ENCODE peak calls at places on chromosomes 4 and X, in four cellular contexts. R is Right ventricle myocardium superior, Z is M059J, P is Kasumi-1. Y is an unnamed sample.

GRCh38 chr4:153522800-153523089 is 56.6 kb downstream of the TMEM131L start:
- DNase-seq in R (no peak), Z (no peak), P (no peak), Y (no peak)

GRCh38 chrX:120380699-120381098 is 18.8 kb downstream of the ATP1B4 start:
- DNase-seq in R (no peak), Z (peak; percentile 58), P (peak; percentile 7), Y (peak; percentile 28)

GRCh38 chr4:178148106-178148505 is 705.9 kb upstream of the AGA start:
- DNase-seq in R (no peak), Z (no peak), P (no peak), Y (no peak)

GRCh38 chr4:184794470-184794869 is 31.3 kb downstream of the ACSL1 start:
- DNase-seq in R (no peak), Z (no peak), P (no peak), Y (no peak)

GRCh38 chr4:73518340-73518739 is 36.8 kb downstream of the AFM start:
- DNase-seq in R (no peak), Z (no peak), P (no peak), Y (no peak)

GRCh38 chr4:14446311-14446710 is 556.0 kb upstream of the CPEB2 start:
- DNase-seq in R (no peak), Z (peak; percentile 65), P (no peak), Y (peak; percentile 71)

GRCh38 chr4:74598611-74599325 is 153.8 kb downstream of the AREG start:
- DNase-seq in R (no peak), Z (no peak), P (no peak), Y (no peak)

GRCh38 chrX:14616301-14616700 is 87.0 kb downstream of the GLRA2 start:
- DNase-seq in R (no peak), Z (no peak), P (no peak), Y (no peak)

GRCh38 chrX:24661292-24661691 is 14.1 kb upstream of the PCYT1B start:
- DNase-seq in R (no peak), Z (no peak), P (no peak), Y (no peak)

GRCh38 chr4:20272411-20272872 is 20.7 kb downstream of the SLIT2 start:
- DNase-seq in R (no peak), Z (peak; percentile 81), P (no peak), Y (peak; percentile 52)